ENCODE peak calls at places on chromosomes 12 and 14, in ten cellular contexts. N is adrenal gland, T is stomach, V is A549, K is suprapubic skin, Y is esophagus squamous epithelium, M is IMR-90, W is transverse colon, R is breast epithelium, U is Peyer's patch. Q is an unnamed sample.

GRCh38 chr12:71702590-71702989 is 16.7 kb downstream of the TMEM19 start:
- DNase-seq in N (no peak), T (no peak), V (no peak), K (no peak), Y (no peak), M (peak), W (no peak), R (no peak), U (no peak), Q (no peak)

GRCh38 chr14:101083564-101084435 is 180.3 kb upstream of the RTL1 start:
- DNase-seq in N (peak), T (peak), V (no peak), K (peak), Y (no peak), M (no peak), W (peak), R (peak), U (peak), Q (no peak)

GRCh38 chr12:70549340-70550179 is 87.7 kb downstream of the PTPRB start:
- DNase-seq in N (no peak), T (no peak), V (no peak), K (no peak), Y (no peak), M (no peak), W (no peak), R (no peak), U (no peak), Q (no peak)

GRCh38 chr14:104786726-104787675 is 8.5 kb downstream of the AKT1 start:
- DNase-seq in N (no peak), T (no peak), V (no peak), K (no peak), Y (no peak), M (no peak), W (no peak), R (no peak), U (no peak), Q (no peak)

GRCh38 chr14:63761356-63762117 is 33.7 kb upstream of the SGPP1 start:
- DNase-seq in N (no peak), T (no peak), V (no peak), K (no peak), Y (no peak), M (no peak), W (no peak), R (no peak), U (no peak), Q (no peak)

GRCh38 chr14:68140111-68140741 is 320.6 kb downstream of the RAD51B start:
- DNase-seq in N (peak), T (peak), V (peak), K (no peak), Y (no peak), M (peak), W (peak), R (peak), U (peak), Q (no peak)

GRCh38 chr14:31360919-31361662 is 59.3 kb downstream of the HEATR5A start:
- DNase-seq in N (no peak), T (no peak), V (no peak), K (no peak), Y (no peak), M (peak), W (no peak), R (no peak), U (no peak), Q (peak)

GRCh38 chr14:34665785-34666425 is 36.0 kb upstream of the SNX6 start:
- DNase-seq in N (peak), T (no peak), V (no peak), K (no peak), Y (no peak), M (peak), W (peak), R (no peak), U (peak), Q (peak)

GRCh38 chr14:50047274-50047676 is 69.1 kb downstream of the VCPKMT start:
- DNase-seq in N (no peak), T (peak), V (no peak), K (no peak), Y (no peak), M (no peak), W (peak), R (no peak), U (peak), Q (no peak)

GRCh38 chr12:62426095-62426488 is 40.5 kb upstream of the MON2 start:
- DNase-seq in N (no peak), T (no peak), V (no peak), K (no peak), Y (no peak), M (peak), W (no peak), R (no peak), U (no peak), Q (no peak)

GRCh38 chr12:645563-646071 is 17.6 kb downstream of the NINJ2 start:
- DNase-seq in N (peak), T (peak), V (no peak), K (no peak), Y (no peak), M (peak), W (no peak), R (no peak), U (peak), Q (peak)

GRCh38 chr12:16037533-16037932 is 126.4 kb downstream of the DERA start:
- DNase-seq in N (no peak), T (no peak), V (no peak), K (no peak), Y (no peak), M (no peak), W (no peak), R (no peak), U (no peak), Q (no peak)

GRCh38 chr12:116339062-116339461 is 61.6 kb upstream of the MED13L start:
- DNase-seq in N (no peak), T (no peak), V (no peak), K (no peak), Y (no peak), M (no peak), W (no peak), R (no peak), U (no peak), Q (no peak)

GRCh38 chr12:104121001-104121400 is 17.0 kb downstream of the NFYB start:
- DNase-seq in N (no peak), T (no peak), V (peak), K (no peak), Y (no peak), M (peak), W (no peak), R (no peak), U (no peak), Q (no peak)

GRCh38 chr12:132502149-132502881 is 12.4 kb downstream of the FBRSL1 start:
- DNase-seq in N (peak), T (no peak), V (no peak), K (no peak), Y (no peak), M (no peak), W (no peak), R (no peak), U (no peak), Q (peak)

GRCh38 chr14:75274899-75275569 is 3.6 kb upstream of the FOS start:
- DNase-seq in N (peak), T (no peak), V (no peak), K (no peak), Y (no peak), M (peak), W (peak), R (peak), U (peak), Q (no peak)

GRCh38 chr14:90658541-90658967 is 157.7 kb downstream of the TTC7B start:
- DNase-seq in N (no peak), T (no peak), V (no peak), K (no peak), Y (no peak), M (peak), W (no peak), R (no peak), U (no peak), Q (peak)

GRCh38 chr12:126936181-126936851 is 1330.7 kb upstream of the TMEM132C start:
- DNase-seq in N (peak), T (no peak), V (no peak), K (no peak), Y (no peak), M (no peak), W (peak), R (peak), U (peak), Q (peak)

GRCh38 chr12:119869720-119870119 is 7.4 kb downstream of the CIT start:
- DNase-seq in N (no peak), T (no peak), V (peak), K (no peak), Y (no peak), M (peak), W (no peak), R (no peak), U (peak), Q (peak)

GRCh38 chr12:46218509-46219095 is 50.2 kb downstream of the SLC38A1 start:
- DNase-seq in N (no peak), T (no peak), V (no peak), K (no peak), Y (no peak), M (no peak), W (peak), R (no peak), U (no peak), Q (no peak)

GRCh38 chr12:76186507-76186906 is 102.0 kb upstream of the NAP1L1 start:
- DNase-seq in N (peak), T (no peak), V (no peak), K (no peak), Y (no peak), M (peak), W (no peak), R (no peak), U (no peak), Q (no peak)

GRCh38 chr12:118188690-118189371 is 52.9 kb downstream of the PEBP1 start:
- DNase-seq in N (peak), T (no peak), V (no peak), K (no peak), Y (no peak), M (peak), W (no peak), R (no peak), U (no peak), Q (no peak)

GRCh38 chr12:80189241-80189640 is 89.9 kb downstream of the OTOGL start:
- DNase-seq in N (no peak), T (no peak), V (no peak), K (no peak), Y (no peak), M (peak), W (no peak), R (no peak), U (no peak), Q (no peak)

GRCh38 chr12:43836455-43836989 is 641 bp downstream of the TMEM117 start:
- DNase-seq in N (no peak), T (no peak), V (peak), K (no peak), Y (no peak), M (peak), W (no peak), R (no peak), U (no peak), Q (no peak)

GRCh38 chr12:43840338-43840737 is 4.5 kb downstream of the TMEM117 start:
- DNase-seq in N (no peak), T (no peak), V (no peak), K (no peak), Y (no peak), M (no peak), W (no peak), R (no peak), U (no peak), Q (no peak)

GRCh38 chr12:43835264-43835655 is 621 bp upstream of the TMEM117 start:
- DNase-seq in N (no peak), T (no peak), V (no peak), K (no peak), Y (no peak), M (peak), W (no peak), R (no peak), U (no peak), Q (no peak)

GRCh38 chr12:43832506-43833168 is 3.2 kb upstream of the TMEM117 start:
- DNase-seq in N (no peak), T (no peak), V (no peak), K (no peak), Y (no peak), M (no peak), W (no peak), R (no peak), U (no peak), Q (no peak)

DNA sequence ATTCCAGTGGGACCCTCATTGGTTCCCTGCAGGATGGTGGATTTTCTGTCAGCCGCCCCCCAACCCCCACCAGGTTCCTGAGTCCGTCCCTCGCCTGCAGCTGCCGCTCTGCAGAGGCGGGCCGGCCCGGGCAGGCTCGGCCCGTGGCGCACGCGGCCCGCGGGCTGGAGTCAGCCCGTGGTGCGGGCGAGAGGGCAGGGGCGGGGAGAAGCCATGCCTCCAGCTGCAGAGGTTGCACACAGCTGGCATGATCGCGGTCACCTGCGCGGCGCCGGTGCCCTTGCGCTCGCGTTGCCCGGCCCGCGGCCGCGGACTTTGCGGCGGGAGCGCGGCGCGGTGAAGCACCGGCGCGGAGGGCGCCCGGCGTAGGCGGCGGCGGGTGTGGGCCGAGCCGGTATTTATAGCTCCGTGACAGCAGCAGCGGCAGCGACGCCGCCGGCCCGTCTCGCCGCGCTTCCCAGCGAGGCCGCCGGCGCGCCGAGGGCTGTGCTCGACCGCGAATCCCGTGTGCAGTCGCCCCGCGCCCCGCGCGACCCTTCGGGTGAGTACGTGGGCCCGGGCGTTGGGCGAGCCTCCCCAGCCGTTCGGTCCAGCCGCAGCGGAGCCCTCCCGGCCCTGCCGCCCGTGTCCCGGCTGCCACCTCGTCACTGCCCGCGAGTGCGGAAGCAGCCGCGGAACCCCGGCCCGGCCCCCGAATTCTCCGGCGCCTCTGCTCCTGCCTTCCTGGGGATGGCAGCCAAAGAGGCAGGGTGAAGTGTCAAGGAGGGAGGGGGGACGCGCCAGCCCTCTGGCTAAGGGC is at the start of gene TMEM117:
- DNase-seq in N (peak), T (peak), V (peak), K (peak), Y (peak), M (peak), W (peak), R (peak), U (peak), Q (peak)
- TF ChIP-seq POLR2A in N (peak), T (no peak), V (peak), K (no peak), Y (peak), M (peak), W (peak), R (no peak), U (peak), Q (peak)

GRCh38 chr14:69464829-69465228 is 19.7 kb upstream of the PLEKHD1 start:
- DNase-seq in N (no peak), T (no peak), V (no peak), K (no peak), Y (no peak), M (peak), W (no peak), R (no peak), U (no peak), Q (no peak)
- TF ChIP-seq POLR2A in N (no peak), T (no peak), V (no peak), K (no peak), Y (no peak), M (peak), W (no peak), R (no peak), U (no peak), Q (no peak)

GRCh38 chr12:54392485-54393349 is 8.2 kb upstream of the ZNF385A start:
- DNase-seq in N (no peak), T (no peak), V (no peak), K (no peak), Y (no peak), M (no peak), W (no peak), R (peak), U (no peak), Q (no peak)
- TF ChIP-seq POLR2A in N (no peak), T (no peak), V (no peak), K (no peak), Y (no peak), M (no peak), W (no peak), R (no peak), U (no peak), Q (no peak)

DNA sequence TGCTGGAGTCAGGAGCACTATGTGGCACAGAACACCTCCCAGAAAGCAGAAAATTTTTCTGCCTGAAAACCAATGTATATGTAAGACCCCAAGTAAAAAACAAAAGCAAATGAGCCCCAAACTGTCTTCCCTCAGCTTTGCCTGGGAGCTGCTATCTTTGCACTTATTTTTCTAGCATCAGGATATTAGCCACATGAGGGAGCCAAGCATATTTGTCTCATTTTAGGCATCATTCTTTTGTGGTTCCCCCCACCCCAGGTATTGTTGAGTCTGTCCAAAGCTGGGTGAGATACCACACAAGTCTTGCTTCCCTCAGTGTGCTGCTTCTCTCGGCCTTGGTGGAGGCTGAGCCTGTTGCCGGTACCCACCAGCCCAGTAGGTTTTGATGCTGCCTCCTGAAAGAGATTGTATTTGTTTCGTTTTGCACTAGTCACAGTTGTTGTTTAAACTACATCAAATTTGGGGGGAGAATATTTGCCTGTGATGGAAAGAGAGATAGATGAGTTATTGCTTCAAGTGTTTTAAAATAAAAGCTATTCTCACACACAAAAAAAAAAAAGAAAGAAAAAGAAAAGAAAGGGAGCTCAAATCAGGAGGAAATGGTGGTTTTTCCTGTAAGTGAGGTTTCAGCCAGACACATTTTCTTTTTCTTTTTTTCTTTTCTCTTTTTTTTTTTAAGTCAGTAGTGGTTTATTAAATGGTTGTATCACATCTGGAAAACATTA is 58.3 kb downstream of the SLC4A8 start:
- DNase-seq in N (no peak), T (no peak), V (no peak), K (no peak), Y (no peak), M (no peak), W (no peak), R (no peak), U (no peak), Q (no peak)
- TF ChIP-seq POLR2A in N (no peak), T (no peak), V (no peak), K (no peak), Y (no peak), M (no peak), W (no peak), R (no peak), U (no peak), Q (no peak)

DNA sequence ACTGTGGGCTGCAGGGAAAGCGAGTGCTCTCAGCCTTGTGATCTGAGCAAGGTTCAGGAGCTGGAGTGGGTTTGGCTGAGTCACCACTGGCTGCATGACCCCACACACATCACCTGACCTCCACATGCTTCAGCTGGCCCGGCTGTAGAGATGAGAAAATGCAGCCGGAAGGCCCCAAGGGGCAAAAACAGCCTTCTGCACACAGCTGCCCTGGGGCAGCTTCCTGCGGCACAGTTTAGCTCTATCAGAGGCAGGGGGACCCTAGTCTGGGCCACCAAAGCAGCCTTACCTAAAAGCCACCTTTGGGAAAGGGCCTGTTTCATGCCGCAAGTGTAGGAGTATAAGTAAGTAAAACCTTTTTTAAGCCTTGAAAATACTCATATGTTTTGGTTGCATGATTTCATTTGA is 123.3 kb downstream of the SSPN start:
- DNase-seq in N (peak), T (no peak), V (no peak), K (peak), Y (no peak), M (peak), W (peak), R (peak), U (peak), Q (peak)
- TF ChIP-seq POLR2A in N (no peak), T (no peak), V (no peak), K (no peak), Y (no peak), M (no peak), W (no peak), R (no peak), U (no peak), Q (no peak)

GRCh38 chr12:74171478-74171909 is 366.1 kb upstream of the ATXN7L3B start:
- DNase-seq in N (no peak), T (no peak), V (no peak), K (no peak), Y (no peak), M (no peak), W (no peak), R (no peak), U (no peak), Q (no peak)
- TF ChIP-seq POLR2A in N (no peak), T (no peak), V (no peak), K (no peak), Y (no peak), M (no peak), W (no peak), R (no peak), U (no peak), Q (no peak)

GRCh38 chr12:100201604-100202423 is 1.2 kb downstream of the ACTR6 start:
- DNase-seq in N (no peak), T (no peak), V (no peak), K (no peak), Y (no peak), M (no peak), W (no peak), R (no peak), U (no peak), Q (no peak)

GRCh38 chr12:100199347-100200136 is 1.1 kb upstream of the ACTR6 start:
- DNase-seq in N (peak), T (peak), V (peak), K (peak), Y (no peak), M (no peak), W (peak), R (peak), U (peak), Q (peak)

GRCh38 chr12:100197486-100197885 is 3.1 kb upstream of the ACTR6 start:
- DNase-seq in N (no peak), T (no peak), V (no peak), K (no peak), Y (no peak), M (no peak), W (no peak), R (no peak), U (no peak), Q (no peak)

GRCh38 chr12:100199023-100199346 is 1.6 kb upstream of the ACTR6 start:
- DNase-seq in N (no peak), T (no peak), V (no peak), K (no peak), Y (no peak), M (no peak), W (no peak), R (no peak), U (no peak), Q (no peak)

GRCh38 chr12:100200450-100201181 is at the start of gene ACTR6:
- DNase-seq in N (peak), T (peak), V (peak), K (peak), Y (peak), M (peak), W (peak), R (peak), U (peak), Q (peak)
- TF ChIP-seq POLR2A in N (peak), T (no peak), V (peak), K (no peak), Y (peak), M (peak), W (peak), R (peak), U (peak), Q (peak)

Q was measured in H54.